ENCODE peak calls at places on chromosomes 1 and 21, in six cellular contexts. G, O, H, B, S and I are unnamed samples.

GRCh38 chr1:11520531-11521233 is 41.7 kb downstream of the DISP3 start:
- DNase-seq in G (no peak), O (no peak), H (no peak), B (no peak), S (no peak), I (no peak)

GRCh38 chr21:43976661-43977060 is 35.4 kb upstream of the TRAPPC10 start:
- DNase-seq in G (no peak), O (no peak), H (no peak), B (no peak), S (no peak), I (no peak)

GRCh38 chr1:19413999-19414398 is 71.3 kb downstream of the CAPZB start:
- DNase-seq in G (no peak), O (no peak), H (no peak), B (no peak), S (no peak), I (no peak)

GRCh38 chr1:42381424-42381673 is 757 bp downstream of the RIMKLA start:
- DNase-seq in G (no peak), O (no peak), H (no peak), B (no peak), S (no peak), I (no peak)

GRCh38 chr1:97138515-97139032 is 417.0 kb downstream of the PTBP2 start:
- DNase-seq in G (no peak), O (no peak), H (no peak), B (no peak), S (no peak), I (no peak)

GRCh38 chr1:246083416-246083815 is 423.7 kb downstream of the SMYD3 start:
- DNase-seq in G (no peak), O (no peak), H (no peak), B (no peak), S (no peak), I (no peak)

GRCh38 chr21:26148071-26148470 is 22.5 kb downstream of the APP start:
- DNase-seq in G (peak), O (no peak), H (no peak), B (no peak), S (no peak), I (no peak)

GRCh38 chr1:223712856-223713494 is 636 bp downstream of the CAPN2 start:
- DNase-seq in G (peak), O (no peak), H (no peak), B (no peak), S (peak), I (no peak)

GRCh38 chr1:68178821-68179490 is 53.4 kb downstream of the WLS start:
- DNase-seq in G (no peak), O (peak), H (no peak), B (no peak), S (no peak), I (no peak)

GRCh38 chr1:156419863-156420208 is 50.8 kb downstream of the RHBG start:
- DNase-seq in G (no peak), O (no peak), H (no peak), B (peak), S (no peak), I (no peak)

GRCh38 chr1:202293620-202294019 is 48.1 kb downstream of the UBE2T start:
- DNase-seq in G (no peak), O (no peak), H (no peak), B (no peak), S (no peak), I (no peak)

GRCh38 chr1:188386161-188386560 is 1557.4 kb downstream of the PLA2G4A start:
- DNase-seq in G (no peak), O (no peak), H (no peak), B (no peak), S (no peak), I (no peak)

GRCh38 chr1:33986389-33987095 is 122.7 kb downstream of the HMGB4 start:
- DNase-seq in G (peak), O (no peak), H (no peak), B (no peak), S (no peak), I (no peak)

GRCh38 chr1:230682882-230683610 is 30.9 kb downstream of the AGT start:
- DNase-seq in G (no peak), O (no peak), H (no peak), B (no peak), S (no peak), I (no peak)

GRCh38 chr1:36305915-36306209 is 306 bp upstream of the SH3D21 start:
- DNase-seq in G (no peak), O (no peak), H (no peak), B (no peak), S (no peak), I (no peak)

GRCh38 chr1:211829343-211830054 is 1.1 kb downstream of the LPGAT1 start:
- DNase-seq in G (peak), O (no peak), H (no peak), B (peak), S (peak), I (no peak)

GRCh38 chr1:33456302-33456886 is 16.1 kb upstream of the ZSCAN20 start:
- DNase-seq in G (peak), O (no peak), H (no peak), B (no peak), S (no peak), I (no peak)

DNA sequence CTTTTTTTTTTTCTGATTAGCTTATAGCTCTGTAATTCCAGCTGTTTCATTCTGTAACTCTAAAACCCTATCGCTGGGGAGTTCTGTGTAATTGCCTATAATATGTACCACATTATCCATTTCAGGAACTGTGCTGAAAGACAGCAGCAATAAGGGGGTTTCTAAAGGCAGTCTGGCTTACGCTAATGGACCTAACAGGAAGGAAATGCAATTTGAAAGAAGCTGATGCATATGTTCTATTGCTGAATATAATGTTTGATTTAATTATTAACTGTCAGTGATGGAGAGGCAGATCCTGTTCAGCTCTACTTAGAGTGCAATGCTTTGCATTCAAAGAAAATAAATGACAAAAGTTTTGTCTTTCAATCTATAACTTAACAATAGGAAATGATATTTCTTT is 209.4 kb upstream of the SNX7 start:
- DNase-seq in G (no peak), O (no peak), H (no peak), B (no peak), S (no peak), I (no peak)
- H3K27ac ChIP-seq in G (no peak), O (no peak), H (no peak), B (no peak), S (no peak), I (no peak)

DNA sequence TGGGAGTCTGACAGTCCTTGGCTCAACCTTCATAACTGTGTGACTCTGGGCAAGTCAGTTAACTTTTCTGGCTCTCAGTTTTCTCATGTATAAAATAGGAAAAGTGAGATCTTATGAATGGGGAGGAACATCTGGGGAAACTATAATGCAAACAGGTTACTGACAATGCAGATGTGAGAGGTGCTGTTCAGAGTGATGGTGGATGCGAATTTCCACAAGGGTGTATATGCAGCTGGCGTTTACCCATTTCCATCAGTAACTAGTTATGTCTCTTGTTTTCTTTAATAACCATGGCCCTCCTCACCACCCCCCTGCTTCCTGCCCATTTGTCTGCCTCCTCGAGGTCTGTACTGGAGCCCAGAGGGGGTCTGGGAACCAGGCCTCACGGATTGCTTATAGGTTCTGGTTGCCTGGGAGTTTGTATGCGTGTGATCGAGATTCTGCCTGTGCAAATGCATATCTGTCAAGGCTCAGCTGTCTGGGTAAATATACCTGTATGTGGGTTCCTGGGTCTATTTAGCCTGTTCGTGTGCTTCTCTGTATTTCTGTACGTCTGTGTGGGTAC is 44.4 kb downstream of the AHDC1 start:
- DNase-seq in G (no peak), O (no peak), H (no peak), B (no peak), S (no peak), I (no peak)
- TF ChIP-seq CTCF in G (no peak), O (no peak), H (no peak), B (no peak), S (no peak), I (no peak)

DNA sequence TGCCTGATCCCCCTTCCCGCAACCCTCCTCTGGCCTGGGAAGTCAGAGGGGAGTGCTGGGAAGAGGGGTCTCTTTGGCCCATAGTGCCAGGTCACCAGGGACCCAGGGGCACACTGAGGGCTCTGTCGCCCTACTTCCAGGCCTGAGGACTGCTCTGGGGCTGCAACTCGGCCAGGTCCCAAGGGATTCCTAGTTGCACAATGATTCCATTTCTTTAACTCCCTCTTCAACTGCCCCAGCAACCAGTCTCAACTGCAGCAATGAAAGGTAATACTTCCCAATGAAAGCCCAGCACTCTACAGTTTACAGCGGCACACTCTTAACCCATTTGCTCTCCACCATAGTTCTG is 35.7 kb downstream of the SLC9A1 start:
- DNase-seq in G (peak), O (no peak), H (no peak), B (no peak), S (peak), I (no peak)
- H3K27ac ChIP-seq in G (peak), O (no peak), H (peak), B (no peak), S (peak), I (peak)

GRCh38 chr1:160342953-160343869 is at the start of the genes COPA and NCSTN:
- DNase-seq in G (peak), O (peak), H (peak), B (peak), S (peak), I (peak)
- TF ChIP-seq CTCF in G (no peak), O (no peak), H (no peak), B (peak), S (no peak), I (no peak)

GRCh38 chr1:15410223-15410883 is 665 bp downstream of the EFHD2 start:
- DNase-seq in G (no peak), O (no peak), H (no peak), B (no peak), S (no peak), I (no peak)
- H3K27ac ChIP-seq in G (peak), O (no peak), H (peak), B (no peak), S (peak), I (peak)

GRCh38 chr1:164949758-164950452 is 390.9 kb downstream of the PBX1 start:
- DNase-seq in G (no peak), O (no peak), H (no peak), B (no peak), S (no peak), I (no peak)
- TF ChIP-seq CTCF in G (peak), O (peak), H (no peak), B (no peak), S (peak), I (no peak)